ENCODE peak calls at places on chromosome X, in five cellular contexts. P is HepG2, H is SK-N-SH, Y is K562, S is GM12878. R is an unnamed sample.

GRCh38 chrX:144681501-144681900 is 565.8 kb upstream of the SPANXN1 start:
- DNase-seq in H (no peak), P (no peak), Y (no peak), S (no peak), R (no peak)

GRCh38 chrX:2767631-2768455 is 16.0 kb downstream of the XG start:
- DNase-seq in H (no peak), Y (no peak), P (peak), S (no peak), R (peak)

GRCh38 chrX:114166601-114167000 is 417.3 kb upstream of the HTR2C start:
- DNase-seq in S (no peak), Y (no peak), P (no peak), H (no peak), R (no peak)

GRCh38 chrX:149630681-149631292 is 805 bp downstream of the TMEM185A start:
- DNase-seq in H (peak), Y (peak), S (no peak), P (peak), R (peak)

GRCh38 chrX:138710866-138711331 is 618 bp downstream of the FGF13 start:
- DNase-seq in S (no peak), H (no peak), P (no peak), Y (no peak), R (no peak)

GRCh38 chrX:30373951-30374350 is 64.8 kb upstream of the NR0B1 start:
- DNase-seq in S (no peak), H (no peak), Y (no peak), P (no peak), R (no peak)

GRCh38 chrX:69257504-69258127 is 92.4 kb upstream of the PJA1 start:
- DNase-seq in H (no peak), S (no peak), Y (no peak), P (no peak), R (no peak)

GRCh38 chrX:1537031-1537715 is at the start of gene P2RY8:
- DNase-seq in H (no peak), P (peak), Y (no peak), S (peak), R (no peak)

GRCh38 chrX:15376956-15377355 is 7.3 kb downstream of the VEGFD start:
- DNase-seq in P (no peak), S (no peak), H (no peak), Y (no peak), R (peak)

GRCh38 chrX:5876984-5877655 is 351.5 kb downstream of the NLGN4X start:
- DNase-seq in S (no peak), Y (no peak), H (peak), P (peak), R (no peak)

GRCh38 chrX:40130207-40130606 is 32.4 kb upstream of the BCOR start:
- DNase-seq in H (no peak), Y (no peak), P (no peak), S (no peak), R (peak)

GRCh38 chrX:53445977-53446376 is 11.8 kb upstream of the HSD17B10 start:
- DNase-seq in S (no peak), H (peak), Y (peak), P (peak), R (peak)

GRCh38 chrX:97126020-97126419 is 242.3 kb downstream of the RPA4 start:
- DNase-seq in Y (no peak), P (no peak), H (no peak), S (no peak), R (peak)

GRCh38 chrX:115388879-115389278 is 99.4 kb downstream of the LUZP4 start:
- DNase-seq in H (no peak), S (no peak), Y (no peak), P (no peak), R (peak)

GRCh38 chrX:22389544-22390243 is 117.0 kb downstream of the CBLL2 start:
- DNase-seq in H (no peak), Y (no peak), S (no peak), P (no peak), R (peak)

GRCh38 chrX:110699109-110699508 is 96.5 kb downstream of the CHRDL1 start:
- DNase-seq in P (no peak), Y (no peak), H (no peak), S (no peak), R (no peak)

GRCh38 chrX:80266287-80266686 is 154.0 kb upstream of the TENT5D start:
- DNase-seq in Y (no peak), S (no peak), H (no peak), P (no peak), R (no peak)

GRCh38 chrX:134520860-134521390 is 61.0 kb downstream of the HPRT1 start:
- DNase-seq in P (peak), S (no peak), H (peak), Y (no peak), R (peak)

GRCh38 chrX:71492086-71493065 is 40.5 kb upstream of the OGT start:
- DNase-seq in P (no peak), Y (no peak), S (no peak), H (peak), R (peak)

GRCh38 chrX:150715180-150715579 is 22.0 kb downstream of the MTMR1 start:
- DNase-seq in P (no peak), S (no peak), H (no peak), Y (no peak), R (no peak)

GRCh38 chrX:139875831-139876230 is 57.0 kb downstream of the ATP11C start:
- DNase-seq in S (no peak), H (no peak), P (no peak), Y (no peak), R (no peak)

GRCh38 chrX:38437093-38437492 is 84.7 kb downstream of the OTC start:
- DNase-seq in Y (no peak), P (no peak), S (no peak), H (no peak), R (peak)

GRCh38 chrX:13000311-13000811 is 25.5 kb downstream of the TMSB4X start:
- DNase-seq in P (no peak), S (peak), Y (no peak), H (no peak), R (no peak)

GRCh38 chrX:45142185-45142584 is 58.5 kb downstream of the DIPK2B start:
- DNase-seq in H (no peak), P (no peak), Y (no peak), S (no peak), R (no peak)

GRCh38 chrX:78024349-78025108 is 55.1 kb upstream of the PGAM4 start:
- DNase-seq in P (peak), H (peak), Y (peak), S (no peak), R (peak)

GRCh38 chrX:94908171-94908570 is 1234.2 kb downstream of the FAM133A start:
- DNase-seq in P (no peak), Y (no peak), H (peak), S (no peak), R (no peak)

GRCh38 chrX:38215141-38215540 is 5.5 kb downstream of the SRPX start:
- DNase-seq in H (no peak), S (no peak), Y (no peak), P (no peak), R (peak)

GRCh38 chrX:133698298-133698697 is 283.0 kb upstream of the GPC4 start:
- DNase-seq in H (peak), Y (no peak), P (no peak), S (no peak), R (peak)

GRCh38 chrX:103919336-103919682 is 43.1 kb upstream of the TMSB15B start:
- DNase-seq in P (no peak), S (no peak), Y (no peak), H (no peak), R (peak)

DNA sequence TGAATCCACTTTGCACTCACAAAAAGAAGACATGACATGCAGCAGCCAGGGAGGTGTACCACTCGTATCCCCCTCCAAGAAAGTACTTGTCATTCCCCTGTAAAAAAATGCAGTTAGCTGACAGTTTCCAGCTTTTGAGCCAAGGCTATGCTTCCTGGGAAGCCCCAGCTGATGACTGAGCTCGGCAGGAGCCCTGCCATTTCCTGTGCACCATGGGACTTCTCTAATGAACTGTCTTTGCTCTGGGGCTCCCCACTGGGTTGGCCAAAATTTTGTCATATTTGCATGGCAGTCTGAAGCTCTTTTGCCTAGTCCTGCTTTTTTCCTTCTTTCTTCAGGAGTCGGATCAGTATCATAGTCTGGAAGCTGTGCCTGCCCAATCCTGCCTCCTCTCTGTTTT is 104.5 kb upstream of the MAOA start:
- DNase-seq in P (no peak), Y (no peak), S (no peak), H (no peak), R (no peak)
- TF ChIP-seq RFX5 in P (no peak), Y (no peak), S (no peak), H (no peak), R (no peak)

GRCh38 chrX:102840871-102841705 is 96.0 kb upstream of the RAB40AL start:
- DNase-seq in P (no peak), S (no peak), Y (peak), H (no peak), R (peak)
- TF ChIP-seq MXI1 in P (no peak), S (no peak), Y (no peak), H (no peak), R (no peak)

DNA sequence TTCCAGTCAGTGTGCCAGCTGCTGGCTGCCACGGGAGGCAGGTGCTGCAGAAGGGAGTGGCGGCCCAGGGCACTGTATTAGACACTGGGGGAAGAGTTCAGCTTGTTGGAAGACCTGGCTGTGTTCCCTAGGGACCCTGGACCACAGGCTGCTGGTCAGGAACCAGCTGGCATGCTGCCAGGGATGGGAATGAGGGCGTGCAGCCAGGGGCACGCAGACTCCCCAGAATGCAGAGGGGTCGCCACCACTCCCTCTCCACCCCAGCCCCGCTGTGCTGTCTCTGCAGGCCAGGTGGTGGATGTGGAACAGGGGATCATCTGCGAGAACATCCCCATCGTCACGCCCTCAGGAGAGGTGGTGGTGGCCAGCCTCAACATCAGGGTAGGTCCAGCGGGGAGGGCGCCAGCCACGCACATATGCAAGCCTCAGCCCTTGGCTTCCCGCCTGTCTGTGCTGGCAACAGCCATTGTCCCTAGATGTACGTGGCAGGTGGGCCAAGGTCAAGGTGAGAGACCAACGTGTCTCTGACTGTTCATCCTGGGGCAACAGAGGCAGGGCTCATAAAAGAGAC is 12.3 kb downstream of the ABCD1 start:
- DNase-seq in H (peak), P (no peak), Y (no peak), S (no peak), R (no peak)
- TF ChIP-seq RFX5 in H (no peak), P (no peak), Y (no peak), S (no peak), R (no peak)

DNA sequence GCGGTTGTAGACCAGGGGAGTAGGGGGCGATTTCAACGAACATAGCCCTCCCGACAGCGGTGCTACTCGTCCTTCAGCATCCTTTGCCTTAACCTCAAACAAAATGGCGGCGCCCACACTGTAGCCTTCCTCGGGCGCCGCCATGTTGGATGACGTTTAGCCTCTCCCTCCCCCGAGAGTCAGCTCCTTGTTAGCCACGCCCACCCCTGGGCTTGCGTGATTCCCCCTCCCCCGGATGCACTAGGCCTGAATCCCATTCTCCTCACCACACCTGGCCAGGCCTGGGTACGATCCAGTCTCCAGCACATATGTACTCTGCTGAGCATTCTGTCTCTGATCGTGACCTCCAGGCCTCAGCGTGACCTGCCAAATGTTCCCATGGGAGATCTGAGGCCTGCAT is 49.0 kb upstream of the ZNF157 start:
- DNase-seq in H (no peak), Y (peak), S (no peak), P (no peak), R (peak)
- TF ChIP-seq MXI1 in H (no peak), Y (no peak), S (no peak), P (no peak), R (no peak)

GRCh38 chrX:123962006-123962485 is 540 bp downstream of the STAG2 start:
- DNase-seq in H (no peak), P (no peak), S (no peak), Y (no peak), R (no peak)
- TF ChIP-seq RFX5 in H (no peak), P (no peak), S (no peak), Y (no peak), R (no peak)

GRCh38 chrX:54794795-54795194 is 3.3 kb downstream of the ITIH6 start:
- DNase-seq in S (no peak), H (no peak), Y (no peak), P (no peak), R (no peak)
- TF ChIP-seq MXI1 in S (no peak), H (no peak), Y (no peak), P (no peak), R (no peak)

GRCh38 chrX:132277953-132278614 is 58.8 kb upstream of the RAP2C start:
- DNase-seq in Y (no peak), P (no peak), S (no peak), H (no peak), R (no peak)
- TF ChIP-seq RFX5 in Y (no peak), P (no peak), S (no peak), H (no peak), R (no peak)

GRCh38 chrX:102517331-102517730 is 792 bp upstream of the TMSB15A start:
- DNase-seq in S (no peak), Y (no peak), P (no peak), H (peak), R (peak)
- TF ChIP-seq MXI1 in S (no peak), Y (no peak), P (no peak), H (no peak), R (no peak)

R was measured in IMR-90.